ENCODE peak calls at places on chromosome 11, in six cellular contexts. G is NCI-H345, A is NCI-H748 treated with DMSO at 0.1 percent for 48 hours, Y is HuH-7.5, Q is ovary, D is HT1080. Z is an unnamed sample.

GRCh38 chr11:116787786-116788486 is at the start of gene ZPR1:
- DNase-seq in G (peak), A (peak), Y (peak), Q (peak), D (peak), Z (peak)

GRCh38 chr11:69644071-69644961 is 3.4 kb downstream of the CCND1 start:
- DNase-seq in G (peak), A (no peak), Y (peak), Q (peak), D (peak), Z (peak)

GRCh38 chr11:130369713-130370112 is 55.0 kb upstream of the ZBTB44 start:
- DNase-seq in G (no peak), A (no peak), Y (no peak), Q (no peak), D (no peak), Z (no peak)

GRCh38 chr11:46315033-46315738 is 32.1 kb upstream of the DGKZ start:
- DNase-seq in G (peak), A (peak), Y (peak), Q (peak), D (peak), Z (peak)

GRCh38 chr11:128552783-128553661 is 34.3 kb downstream of the ETS1 start:
- DNase-seq in G (no peak), A (no peak), Y (no peak), Q (no peak), D (no peak), Z (no peak)

GRCh38 chr11:107293677-107294344 is 163.8 kb downstream of the CWF19L2 start:
- DNase-seq in G (no peak), A (no peak), Y (no peak), Q (no peak), D (no peak), Z (no peak)

GRCh38 chr11:65307298-65308229 is 7.1 kb upstream of the CDC42EP2 start:
- DNase-seq in G (no peak), A (no peak), Y (no peak), Q (no peak), D (no peak), Z (no peak)

GRCh38 chr11:123483058-123483457 is 53.0 kb downstream of the GRAMD1B start:
- DNase-seq in G (no peak), A (no peak), Y (no peak), Q (no peak), D (peak), Z (no peak)

GRCh38 chr11:48005133-48005532 is 24.8 kb downstream of the PTPRJ start:
- DNase-seq in G (no peak), A (no peak), Y (no peak), Q (no peak), D (no peak), Z (no peak)

GRCh38 chr11:102309621-102310541 is 7.4 kb upstream of the BIRC3 start:
- DNase-seq in G (no peak), A (no peak), Y (no peak), Q (no peak), D (no peak), Z (no peak)

GRCh38 chr11:59560290-59560701 is 49.0 kb downstream of the OR4D9 start:
- DNase-seq in G (peak), A (peak), Y (peak), Q (peak), D (peak), Z (no peak)

GRCh38 chr11:115925568-115925904 is 421.3 kb upstream of the CADM1 start:
- DNase-seq in G (no peak), A (no peak), Y (no peak), Q (no peak), D (no peak), Z (no peak)

GRCh38 chr11:77346906-77347603 is 45.6 kb upstream of the GDPD4 start:
- DNase-seq in G (no peak), A (no peak), Y (no peak), Q (no peak), D (peak), Z (no peak)

GRCh38 chr11:133007020-133007584 is 525.2 kb downstream of the OPCML start:
- DNase-seq in G (no peak), A (no peak), Y (no peak), Q (no peak), D (no peak), Z (no peak)

GRCh38 chr11:8586805-8587204 is 7.2 kb downstream of the STK33 start:
- DNase-seq in G (no peak), A (no peak), Y (no peak), Q (no peak), D (peak), Z (no peak)

GRCh38 chr11:78798567-78799170 is 224.0 kb upstream of the NARS2 start:
- DNase-seq in G (peak), A (peak), Y (peak), Q (peak), D (peak), Z (peak)

GRCh38 chr11:33182246-33182878 is 21.1 kb upstream of the CSTF3 start:
- DNase-seq in G (no peak), A (no peak), Y (no peak), Q (no peak), D (no peak), Z (no peak)

GRCh38 chr11:107713009-107713408 is 1.2 kb upstream of the SLN start:
- DNase-seq in G (no peak), A (peak), Y (no peak), Q (no peak), D (no peak), Z (no peak)

Z was measured in left cardiac atrium.